ENCODE peak calls at places on chromosomes 12 and 14, in ten cellular contexts. I is hepatocyte; K is SK-N-SH; Z is naive B cell; Q is effector memory CD4-positive, alpha-beta T cell; D is iPS-NIHi11; A is stromal cell of bone marrow; C is memory B cell; H is COR-L47; M is nephron progenitor cell. E is an unnamed sample.

GRCh38 chr14:90549794-90550591 is 153.2 kb downstream of the CALM1 start:
- DNase-seq in I (no peak), M (no peak), C (no peak), A (no peak), D (no peak), Q (no peak), H (no peak), Z (no peak), K (no peak), E (no peak)

GRCh38 chr14:52351191-52351560 is 37.1 kb downstream of the PTGER2 start:
- DNase-seq in K (no peak), C (no peak), Q (no peak), Z (no peak), I (peak), H (no peak), M (no peak), D (no peak), A (no peak), E (no peak)

GRCh38 chr14:52563120-52563519 is 10.5 kb downstream of the GPR137C start:
- DNase-seq in Q (no peak), A (peak), D (no peak), H (no peak), K (peak), M (no peak), I (no peak), Z (no peak), C (no peak), E (no peak)

GRCh38 chr14:87679094-87679493 is 313.9 kb downstream of the GALC start:
- DNase-seq in K (no peak), Q (no peak), H (no peak), C (no peak), A (no peak), D (no peak), M (no peak), Z (no peak), I (no peak), E (no peak)

GRCh38 chr12:50258167-50258551 is 25.2 kb downstream of the LIMA1 start:
- DNase-seq in A (no peak), M (no peak), H (no peak), Z (no peak), K (no peak), C (no peak), Q (no peak), D (no peak), I (no peak), E (peak)

GRCh38 chr12:26233620-26234019 is 38.2 kb downstream of the SSPN start:
- DNase-seq in I (no peak), Z (no peak), K (no peak), D (no peak), Q (no peak), A (no peak), C (no peak), M (no peak), H (no peak), E (no peak)

GRCh38 chr14:61569783-61570182 is 125.5 kb upstream of the HIF1A start:
- DNase-seq in Z (peak), Q (no peak), C (no peak), A (peak), K (no peak), I (no peak), M (no peak), D (no peak), H (no peak), E (no peak)

GRCh38 chr12:3038931-3039510 is 38.2 kb upstream of the TSPAN9 start:
- DNase-seq in Q (no peak), D (no peak), K (no peak), A (no peak), H (no peak), Z (no peak), I (no peak), M (peak), C (no peak), E (no peak)

GRCh38 chr14:75877292-75877691 is 104.5 kb downstream of the TGFB3 start:
- DNase-seq in C (no peak), D (no peak), I (no peak), Z (no peak), K (no peak), M (no peak), Q (no peak), A (peak), H (no peak), E (no peak)

GRCh38 chr12:56079729-56080555 is at the start of gene ERBB3:
- DNase-seq in I (peak), D (peak), Z (peak), C (no peak), Q (peak), K (peak), M (peak), A (peak), H (peak), E (peak)

GRCh38 chr14:41718477-41719166 is 111.9 kb downstream of the LRFN5 start:
- DNase-seq in M (no peak), D (no peak), I (no peak), H (peak), Q (no peak), Z (no peak), A (no peak), C (no peak), K (no peak), E (no peak)

GRCh38 chr12:121776190-121777098 is 17.0 kb downstream of the RHOF start:
- DNase-seq in D (peak), M (peak), H (peak), A (no peak), Q (peak), Z (peak), K (peak), C (peak), I (peak), E (peak)

GRCh38 chr14:92976268-92976667 is 53.3 kb downstream of the CHGA start:
- DNase-seq in I (no peak), Q (no peak), C (no peak), K (no peak), A (no peak), H (no peak), Z (no peak), D (no peak), M (no peak), E (no peak)

GRCh38 chr14:103657466-103657865 is 28.5 kb downstream of the KLC1 start:
- DNase-seq in D (no peak), K (no peak), Z (no peak), Q (no peak), I (no peak), A (peak), H (no peak), M (no peak), C (no peak), E (no peak)

GRCh38 chr14:76939015-76939742 is 89.3 kb downstream of the IRF2BPL start:
- DNase-seq in Z (no peak), C (no peak), Q (no peak), A (no peak), D (no peak), I (no peak), H (no peak), M (no peak), K (no peak), E (no peak)

GRCh38 chr12:111429760-111430417 is 24.2 kb downstream of the SH2B3 start:
- DNase-seq in K (peak), A (no peak), D (no peak), H (no peak), I (no peak), Z (no peak), C (no peak), Q (peak), M (no peak), E (no peak)

GRCh38 chr12:57775044-57775443 is 2.6 kb downstream of the EEF1AKMT3 start:
- DNase-seq in Z (no peak), C (no peak), A (no peak), H (no peak), D (no peak), M (no peak), K (no peak), I (no peak), Q (no peak), E (no peak)

GRCh38 chr14:95208598-95208997 is 51.3 kb upstream of the DICER1 start:
- DNase-seq in I (no peak), C (no peak), D (no peak), Z (no peak), Q (no peak), A (no peak), H (no peak), K (no peak), M (no peak), E (no peak)

GRCh38 chr12:87661770-87662402 is 367.3 kb downstream of the C12orf50 start:
- DNase-seq in Z (no peak), I (no peak), C (no peak), A (no peak), Q (no peak), D (no peak), K (no peak), M (no peak), H (peak), E (no peak)

GRCh38 chr12:118307069-118307954 is 65.4 kb downstream of the TAOK3 start:
- DNase-seq in K (no peak), Z (no peak), D (no peak), I (no peak), H (no peak), C (no peak), A (peak), M (no peak), Q (no peak), E (no peak)

GRCh38 chr12:2277492-2278153 is 224.8 kb downstream of the CACNA1C start:
- DNase-seq in A (no peak), Z (no peak), K (no peak), Q (no peak), D (no peak), C (no peak), M (no peak), H (no peak), I (no peak), E (no peak)

GRCh38 chr12:49389092-49389703 is 21.9 kb downstream of the SPATS2 start:
- DNase-seq in A (no peak), C (peak), Q (peak), I (peak), K (no peak), H (no peak), D (peak), M (peak), Z (peak), E (no peak)

GRCh38 chr14:77580964-77581505 is 35.4 kb downstream of the SPTLC2 start:
- DNase-seq in Z (no peak), K (peak), H (peak), Q (no peak), A (peak), C (no peak), M (no peak), I (peak), D (no peak), E (no peak)

GRCh38 chr14:77830692-77831091 is 30.8 kb downstream of the ADCK1 start:
- DNase-seq in C (no peak), Q (no peak), M (no peak), I (no peak), D (no peak), Z (no peak), H (no peak), A (no peak), K (no peak), E (no peak)

GRCh38 chr14:106055257-106055656 is 528.9 kb downstream of the TMEM121 start:
- DNase-seq in D (no peak), I (no peak), M (no peak), K (no peak), A (no peak), C (no peak), H (no peak), Z (no peak), Q (no peak), E (no peak)

GRCh38 chr12:45577844-45578399 is 151.6 kb upstream of the ARID2 start:
- DNase-seq in D (no peak), C (no peak), Z (no peak), I (no peak), A (no peak), M (no peak), K (no peak), H (no peak), Q (no peak), E (no peak)

GRCh38 chr14:54278665-54279295 is 118.0 kb upstream of the CDKN3 start:
- DNase-seq in I (no peak), H (no peak), Q (no peak), D (no peak), C (no peak), A (no peak), K (no peak), M (no peak), Z (no peak), E (no peak)

GRCh38 chr12:103745962-103746361 is 95.1 kb downstream of the NT5DC3 start:
- DNase-seq in I (no peak), C (no peak), M (no peak), H (no peak), A (no peak), K (no peak), Z (no peak), Q (no peak), D (peak), E (no peak)

GRCh38 chr12:13189254-13189653 is 7.3 kb upstream of the EMP1 start:
- DNase-seq in D (no peak), K (no peak), I (no peak), M (no peak), H (no peak), Q (no peak), A (no peak), C (no peak), Z (no peak), E (no peak)

GRCh38 chr14:100398044-100398443 is 74.9 kb downstream of the SLC25A47 start:
- DNase-seq in D (no peak), H (no peak), A (no peak), M (no peak), Z (no peak), C (no peak), I (peak), Q (no peak), K (no peak), E (peak)

GRCh38 chr12:27107976-27108375 is 25.6 kb upstream of the C12orf71 start:
- DNase-seq in Q (no peak), H (no peak), M (no peak), A (no peak), C (no peak), I (no peak), D (no peak), Z (no peak), K (no peak), E (no peak)

GRCh38 chr14:105087308-105087962 is 22.2 kb upstream of the GPR132 start:
- DNase-seq in M (peak), H (peak), C (no peak), Z (peak), K (peak), D (peak), I (peak), A (no peak), Q (no peak), E (peak)

GRCh38 chr12:90842477-90842876 is 112.5 kb downstream of the CCER1 start:
- DNase-seq in I (no peak), H (no peak), A (no peak), Q (no peak), D (peak), Z (no peak), K (no peak), M (no peak), C (no peak), E (peak)

GRCh38 chr14:31567651-31568050 is 6.4 kb downstream of the NUBPL start:
- DNase-seq in I (no peak), Z (no peak), D (no peak), M (no peak), Q (no peak), C (no peak), A (no peak), K (no peak), H (no peak), E (no peak)

E was measured in prostate gland.